ENCODE peak calls at places on chromosome 4, in ten cellular contexts. I, B, H, N, L, S, M, C, D and V are unnamed samples. For H3K4me1, the result is how much of the 10 kb centered on the place peaks cover.

GRCh38 chr4:76053730-76054129 is 17.9 kb upstream of the CXCL11 start:
- DNase-seq in D (peak), B (no peak), M (no peak), L (no peak), N (no peak), I (no peak), S (no peak), H (no peak), C (no peak), V (no peak)

GRCh38 chr4:16977081-16977480 is 78.6 kb upstream of the LDB2 start:
- DNase-seq in D (no peak), L (no peak), N (no peak), I (no peak), S (no peak), C (no peak), B (no peak), M (no peak), H (no peak), V (no peak)

GRCh38 chr4:81218206-81218605 is 3.2 kb upstream of the PRKG2 start:
- DNase-seq in I (no peak), H (no peak), C (no peak), M (no peak), N (no peak), B (no peak), D (no peak), S (no peak), L (no peak), V (no peak)

GRCh38 chr4:37623125-37623524 is 63.1 kb downstream of the RELL1 start:
- DNase-seq in M (no peak), S (no peak), D (no peak), H (no peak), I (no peak), N (no peak), B (no peak), C (no peak), L (no peak), V (no peak)

GRCh38 chr4:26830016-26830415 is 30.6 kb upstream of the STIM2 start:
- DNase-seq in N (no peak), C (no peak), I (no peak), H (no peak), D (no peak), M (no peak), S (no peak), B (no peak), L (no peak), V (no peak)

GRCh38 chr4:140081582-140082398 is 72.2 kb downstream of the MAML3 start:
- DNase-seq in N (no peak), C (no peak), S (no peak), B (no peak), H (no peak), L (no peak), I (no peak), M (no peak), D (no peak), V (no peak)

GRCh38 chr4:8765084-8765483 is 106.6 kb downstream of the HMX1 start:
- DNase-seq in N (peak), L (no peak), S (no peak), D (no peak), M (peak), I (no peak), H (no peak), B (no peak), C (no peak), V (no peak)

GRCh38 chr4:29762151-29762550 is 958.0 kb upstream of the PCDH7 start:
- DNase-seq in N (no peak), B (no peak), M (no peak), S (no peak), D (no peak), H (no peak), C (no peak), L (no peak), I (no peak), V (no peak)

GRCh38 chr4:22780797-22781196 is 88.1 kb downstream of the GBA3 start:
- DNase-seq in L (no peak), H (no peak), N (no peak), M (no peak), D (no peak), S (no peak), I (no peak), B (no peak), C (no peak), V (no peak)

GRCh38 chr4:159090255-159090654 is 12.6 kb upstream of the RAPGEF2 start:
- DNase-seq in C (no peak), H (no peak), L (no peak), D (no peak), I (no peak), B (no peak), S (no peak), N (no peak), M (no peak), V (no peak)

GRCh38 chr4:145583191-145583590 is 36.0 kb upstream of the MMAA start:
- DNase-seq in H (no peak), N (no peak), M (no peak), D (no peak), L (no peak), S (no peak), B (no peak), I (no peak), C (no peak), V (no peak)

GRCh38 chr4:7821245-7822165 is 118.2 kb downstream of the AFAP1 start:
- DNase-seq in M (peak), S (no peak), H (no peak), L (no peak), C (no peak), N (no peak), B (no peak), I (no peak), D (no peak), V (no peak)

GRCh38 chr4:92387459-92388069 is 83.8 kb downstream of the GRID2 start:
- DNase-seq in I (no peak), M (no peak), H (no peak), L (no peak), B (peak), C (peak), D (peak), S (no peak), N (no peak), V (no peak)

GRCh38 chr4:140450352-140450751 is 22.9 kb upstream of the CLGN start:
- DNase-seq in L (no peak), D (no peak), B (no peak), H (no peak), C (no peak), N (no peak), M (no peak), I (no peak), S (no peak), V (no peak)

GRCh38 chr4:151668687-151669402 is 92.0 kb downstream of the GATB start:
- DNase-seq in L (no peak), N (no peak), B (no peak), M (no peak), H (no peak), I (no peak), D (no peak), C (no peak), S (no peak), V (no peak)

GRCh38 chr4:147740176-147740575 is 8.3 kb downstream of the ARHGAP10 start:
- DNase-seq in H (no peak), N (no peak), I (no peak), B (no peak), D (no peak), M (no peak), L (no peak), S (no peak), C (no peak), V (no peak)

GRCh38 chr4:122588453-122589238 is 32.2 kb downstream of the IL21 start:
- DNase-seq in D (no peak), S (no peak), H (no peak), L (no peak), I (no peak), M (no peak), C (no peak), B (no peak), N (no peak), V (no peak)

GRCh38 chr4:113979157-113979972 is at the start of gene ARSJ:
- DNase-seq in D (no peak), N (no peak), M (peak), L (peak), S (peak), H (no peak), C (no peak), I (peak), B (peak), V (peak)

GRCh38 chr4:4333265-4333706 is 43.2 kb downstream of the ZBTB49 start:
- DNase-seq in I (peak), N (no peak), H (no peak), L (peak), C (no peak), B (no peak), D (no peak), M (peak), S (peak), V (no peak)

GRCh38 chr4:186297013-186297645 is 31.1 kb downstream of the F11 start:
- DNase-seq in L (no peak), N (no peak), B (peak), M (no peak), H (no peak), D (peak), C (peak), S (no peak), I (no peak), V (no peak)

GRCh38 chr4:77777135-77777777 is 41.9 kb downstream of the CNOT6L start:
- DNase-seq in I (no peak), N (no peak), L (no peak), M (no peak), D (no peak), B (no peak), H (no peak), S (no peak), C (no peak), V (no peak)

GRCh38 chr4:8096690-8097061 is 61.9 kb downstream of the ABLIM2 start:
- DNase-seq in B (no peak), S (no peak), I (no peak), H (no peak), N (no peak), M (no peak), D (no peak), L (no peak), C (no peak), V (no peak)

GRCh38 chr4:156946508-156947197 is 24.9 kb downstream of the PDGFC start:
- DNase-seq in B (peak), D (no peak), I (no peak), L (no peak), M (peak), C (no peak), H (no peak), N (no peak), S (peak), V (no peak)

GRCh38 chr4:59258002-59258401 is 1942.1 kb upstream of the ADGRL3 start:
- DNase-seq in N (no peak), S (no peak), M (no peak), C (no peak), D (no peak), L (no peak), H (no peak), B (no peak), I (no peak), V (no peak)

GRCh38 chr4:77358315-77358928 is 201.4 kb downstream of the CCNG2 start:
- DNase-seq in D (peak), H (no peak), M (no peak), B (peak), L (no peak), N (no peak), C (peak), S (no peak), I (no peak), V (no peak)

GRCh38 chr4:15100994-15101695 is 98.9 kb downstream of the CPEB2 start:
- DNase-seq in D (no peak), I (no peak), N (no peak), M (no peak), C (no peak), S (no peak), L (no peak), B (no peak), H (no peak), V (no peak)

GRCh38 chr4:3316146-3316545 is 23.3 kb downstream of the RGS12 start:
- DNase-seq in C (no peak), D (no peak), B (no peak), H (no peak), N (no peak), M (no peak), L (no peak), S (no peak), I (no peak), V (no peak)

GRCh38 chr4:4950891-4951290 is 68.4 kb downstream of the CYTL1 start:
- DNase-seq in B (no peak), H (no peak), S (no peak), L (no peak), I (no peak), D (no peak), M (no peak), N (no peak), C (no peak), V (no peak)

GRCh38 chr4:71186566-71187398 is 152.0 kb upstream of the SLC4A4 start:
- DNase-seq in S (peak), B (peak), L (peak), H (peak), I (peak), M (peak), C (no peak), N (no peak), D (no peak), V (no peak)

GRCh38 chr4:113101669-113102068 is 52.2 kb downstream of the ANK2 start:
- DNase-seq in B (no peak), S (no peak), I (no peak), M (no peak), D (peak), L (no peak), N (no peak), C (no peak), H (no peak), V (no peak)

GRCh38 chr4:99808260-99808857 is 8.3 kb upstream of the DAPP1 start:
- DNase-seq in B (peak), C (peak), N (no peak), I (peak), M (no peak), L (peak), D (peak), H (peak), S (peak), V (no peak)

GRCh38 chr4:42371306-42372063 is 25.8 kb upstream of the SHISA3 start:
- DNase-seq in H (no peak), C (no peak), S (no peak), L (no peak), B (peak), M (no peak), I (no peak), N (no peak), D (peak), V (no peak)

GRCh38 chr4:140993969-140994459 is 139.3 kb downstream of the RNF150 start:
- DNase-seq in M (no peak), I (no peak), N (no peak), C (no peak), L (no peak), B (no peak), S (no peak), D (no peak), H (no peak), V (no peak)

GRCh38 chr4:134691915-134692314 is 490.3 kb upstream of the PABPC4L start:
- DNase-seq in H (no peak), N (no peak), B (no peak), D (no peak), M (no peak), I (no peak), C (no peak), S (no peak), L (no peak), V (no peak)

GRCh38 chr4:2898001-2898400 is 54.4 kb downstream of the ADD1 start:
- DNase-seq in C (no peak), M (no peak), H (no peak), S (no peak), L (no peak), N (no peak), B (no peak), D (no peak), I (no peak), V (no peak)

GRCh38 chr4:138039010-138039409 is 203.1 kb downstream of the SLC7A11 start:
- DNase-seq in L (no peak), H (no peak), C (no peak), S (no peak), B (no peak), N (no peak), D (no peak), I (no peak), M (no peak), V (no peak)

GRCh38 chr4:87491436-87491835 is 37.7 kb downstream of the SPARCL1 start:
- DNase-seq in B (no peak), D (no peak), N (no peak), I (no peak), H (no peak), S (no peak), C (no peak), M (no peak), L (no peak), V (no peak)
- H3K27ac ChIP-seq in B (no peak), D (no peak), N (no peak), I (peak), H (no peak), S (no peak), C (no peak), M (peak), L (no peak), V (no peak)

GRCh38 chr4:69735119-69735518 is 25.3 kb downstream of the SULT1B1 start:
- DNase-seq in B (no peak), C (no peak), H (no peak), S (no peak), L (no peak), D (no peak), M (no peak), N (no peak), I (no peak), V (no peak)
- H3K4me1 ChIP-seq in B (under half), C (under half), H (under half), S (under half), L (under half), D (under half), M (under half), N (under half), I (under half), V (under half)

GRCh38 chr4:94957030-94957429 is 199.3 kb downstream of the BMPR1B start:
- DNase-seq in N (no peak), H (no peak), B (no peak), M (no peak), C (no peak), S (no peak), L (no peak), I (no peak), D (no peak), V (no peak)
- TF ChIP-seq EP300 in N (no peak), H (no peak), B (no peak), M (no peak), C (no peak), S (no peak), L (no peak), I (no peak), D (no peak), V (no peak)

GRCh38 chr4:168713193-168713592 is 216.3 kb downstream of the PALLD start:
- DNase-seq in I (no peak), D (no peak), S (no peak), B (no peak), H (no peak), L (no peak), N (no peak), M (no peak), C (no peak), V (no peak)

GRCh38 chr4:168710353-168710946 is 213.6 kb downstream of the PALLD start:
- DNase-seq in S (no peak), N (no peak), H (no peak), C (peak), M (no peak), D (peak), B (peak), I (peak), L (peak), V (peak)

GRCh38 chr4:168712316-168712855 is 215.5 kb downstream of the PALLD start:
- DNase-seq in B (no peak), N (no peak), C (no peak), M (no peak), S (no peak), L (no peak), H (no peak), D (no peak), I (no peak), V (no peak)

GRCh38 chr4:168708108-168708507 is 211.3 kb downstream of the PALLD start:
- DNase-seq in D (no peak), S (no peak), M (no peak), H (no peak), N (no peak), L (no peak), I (no peak), B (no peak), C (no peak), V (no peak)

GRCh38 chr4:168711197-168712120 is 214.6 kb downstream of the PALLD start:
- DNase-seq in C (no peak), L (no peak), N (no peak), D (no peak), M (peak), I (no peak), H (no peak), B (no peak), S (no peak), V (peak)
- H3K27ac ChIP-seq in C (no peak), L (peak), N (peak), D (no peak), M (peak), I (peak), H (peak), B (peak), S (peak), V (no peak)

GRCh38 chr4:1035510-1035909 is 24.1 kb downstream of the FGFRL1 start:
- DNase-seq in C (no peak), B (no peak), D (peak), M (no peak), L (peak), N (no peak), H (peak), I (peak), S (no peak), V (no peak)
- H3K4me1 ChIP-seq in C (under half), B (under half), D (half or more), M (under half), L (under half), N (under half), H (half or more), I (under half), S (under half), V (under half)

GRCh38 chr4:83358410-83358809 is 23.8 kb upstream of the HPSE start:
- DNase-seq in I (no peak), S (no peak), M (no peak), L (no peak), D (peak), N (no peak), B (peak), H (no peak), C (no peak), V (no peak)
- TF ChIP-seq EP300 in I (no peak), S (no peak), M (no peak), L (no peak), D (no peak), N (no peak), B (no peak), H (no peak), C (no peak), V (no peak)

GRCh38 chr4:176638992-176639391 is 153.7 kb downstream of the VEGFC start:
- DNase-seq in B (no peak), L (no peak), D (no peak), C (no peak), M (no peak), I (no peak), H (no peak), S (no peak), N (no peak), V (no peak)
- H3K27ac ChIP-seq in B (peak), L (no peak), D (no peak), C (no peak), M (no peak), I (no peak), H (no peak), S (no peak), N (no peak), V (no peak)

DNA sequence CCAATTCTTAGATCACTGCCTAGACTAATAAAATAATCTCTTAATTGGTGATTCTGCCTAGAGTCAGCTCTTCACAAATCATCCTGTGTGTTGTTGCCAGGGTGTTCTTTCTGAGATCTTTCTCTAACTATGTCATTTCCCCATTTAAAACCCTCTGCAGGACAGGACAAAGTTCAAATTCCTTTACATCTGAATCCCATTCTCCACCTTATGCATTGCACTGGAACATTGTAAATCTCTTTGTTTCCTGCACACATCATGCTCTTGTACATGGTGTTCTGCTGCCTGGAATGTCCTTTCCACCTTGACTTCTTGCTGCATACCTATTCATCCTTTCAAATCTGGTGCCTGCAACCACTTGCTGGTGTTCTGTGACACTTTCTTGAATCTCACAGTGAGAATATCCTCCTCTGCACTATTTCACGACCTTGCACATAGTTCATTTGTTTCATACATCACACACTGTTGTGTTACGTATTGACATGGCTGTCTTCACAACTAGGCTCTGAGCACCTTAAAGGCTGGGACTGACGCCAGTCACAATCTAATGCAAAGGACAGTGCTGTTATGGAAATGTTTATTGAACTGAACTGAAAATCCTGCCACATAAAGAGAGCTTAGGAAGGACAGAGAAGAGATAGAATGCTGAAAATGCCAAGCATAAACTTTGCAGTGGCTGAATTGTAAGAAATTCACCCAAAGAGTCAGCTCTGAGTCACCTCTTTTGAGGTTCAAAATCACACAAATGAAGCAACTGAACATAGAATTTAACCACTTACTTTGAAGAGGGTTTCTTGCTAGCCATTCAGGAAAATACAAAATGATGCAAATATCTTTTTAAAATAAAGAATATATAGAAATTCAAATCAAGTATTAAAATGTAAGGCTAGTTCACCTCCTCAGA is 26.4 kb upstream of the SMIM14 start:
- DNase-seq in B (no peak), S (no peak), I (no peak), H (no peak), L (no peak), M (no peak), D (peak), C (no peak), N (no peak), V (no peak)
- H3K4me1 ChIP-seq in B (under half), S (under half), I (under half), H (under half), L (under half), M (under half), D (under half), C (under half), N (under half), V (under half)